ENCODE peak calls at places on chromosomes 7 and 10, in seven cellular contexts. One of them, this sample, is unnamed. For H3K4me1, the result is how much of the 10 kb centered on the place peaks cover.

GRCh38 chr7:34277016-34277800 is 371.9 kb downstream of the BMPER start:
- DNase-seq in transverse colon: no peak
- DNase-seq in GM23338: peak
- DNase-seq in fibroblast of lung: peak
- DNase-seq in ovary: no peak
- DNase-seq in thoracic aorta: no peak
- DNase-seq in left ventricle myocardium inferior: no peak
- DNase-seq in this sample: no peak

GRCh38 chr7:28986723-28987122 is 28.6 kb upstream of the TRIL start:
- DNase-seq in transverse colon: no peak
- DNase-seq in GM23338: no peak
- DNase-seq in fibroblast of lung: peak
- DNase-seq in ovary: no peak
- DNase-seq in thoracic aorta: no peak
- DNase-seq in left ventricle myocardium inferior: no peak
- DNase-seq in this sample: no peak

GRCh38 chr7:151086802-151087246 is 549 bp downstream of the AGAP3 start:
- DNase-seq in transverse colon: peak
- DNase-seq in GM23338: peak
- DNase-seq in fibroblast of lung: no peak
- DNase-seq in ovary: peak
- DNase-seq in thoracic aorta: no peak
- DNase-seq in left ventricle myocardium inferior: no peak
- DNase-seq in this sample: no peak

GRCh38 chr10:125742465-125742864 is 23.0 kb downstream of the EDRF1 start:
- DNase-seq in transverse colon: no peak
- DNase-seq in GM23338: peak
- DNase-seq in fibroblast of lung: no peak
- DNase-seq in ovary: no peak
- DNase-seq in thoracic aorta: no peak
- DNase-seq in left ventricle myocardium inferior: no peak
- DNase-seq in this sample: no peak

GRCh38 chr7:119252962-119253361 is 1020.0 kb upstream of the KCND2 start:
- DNase-seq in transverse colon: no peak
- DNase-seq in GM23338: no peak
- DNase-seq in fibroblast of lung: no peak
- DNase-seq in ovary: no peak
- DNase-seq in thoracic aorta: no peak
- DNase-seq in left ventricle myocardium inferior: no peak
- DNase-seq in this sample: no peak

GRCh38 chr10:24360286-24361127 is 151.6 kb downstream of the KIAA1217 start:
- DNase-seq in transverse colon: peak
- DNase-seq in GM23338: peak
- DNase-seq in fibroblast of lung: peak
- DNase-seq in ovary: peak
- DNase-seq in thoracic aorta: peak
- DNase-seq in left ventricle myocardium inferior: peak
- DNase-seq in this sample: peak

GRCh38 chr10:129968937-129969527 is 5.0 kb upstream of the EBF3 start:
- DNase-seq in transverse colon: no peak
- DNase-seq in GM23338: peak
- DNase-seq in fibroblast of lung: no peak
- DNase-seq in ovary: no peak
- DNase-seq in thoracic aorta: no peak
- DNase-seq in left ventricle myocardium inferior: no peak
- DNase-seq in this sample: peak

GRCh38 chr7:119996634-119997033 is 276.3 kb upstream of the KCND2 start:
- DNase-seq in transverse colon: no peak
- DNase-seq in GM23338: no peak
- DNase-seq in fibroblast of lung: no peak
- DNase-seq in ovary: no peak
- DNase-seq in thoracic aorta: no peak
- DNase-seq in left ventricle myocardium inferior: no peak
- DNase-seq in this sample: no peak

GRCh38 chr10:129833988-129834387 is 130.1 kb downstream of the EBF3 start:
- DNase-seq in transverse colon: no peak
- DNase-seq in GM23338: no peak
- DNase-seq in fibroblast of lung: no peak
- DNase-seq in ovary: no peak
- DNase-seq in thoracic aorta: no peak
- DNase-seq in left ventricle myocardium inferior: no peak
- DNase-seq in this sample: no peak

GRCh38 chr10:102579206-102579790 is 65.0 kb upstream of the TRIM8 start:
- DNase-seq in transverse colon: no peak
- DNase-seq in GM23338: no peak
- DNase-seq in fibroblast of lung: no peak
- DNase-seq in ovary: no peak
- DNase-seq in thoracic aorta: no peak
- DNase-seq in left ventricle myocardium inferior: no peak
- DNase-seq in this sample: no peak

GRCh38 chr7:44067064-44067951 is 1.9 kb upstream of the PGAM2 start:
- DNase-seq in transverse colon: peak
- DNase-seq in GM23338: no peak
- DNase-seq in fibroblast of lung: no peak
- DNase-seq in ovary: no peak
- DNase-seq in thoracic aorta: no peak
- DNase-seq in left ventricle myocardium inferior: no peak
- DNase-seq in this sample: no peak

GRCh38 chr10:5071411-5072198 is 22.6 kb upstream of the AKR1C3 start:
- DNase-seq in transverse colon: peak
- DNase-seq in GM23338: peak
- DNase-seq in fibroblast of lung: peak
- DNase-seq in ovary: peak
- DNase-seq in thoracic aorta: peak
- DNase-seq in left ventricle myocardium inferior: peak
- DNase-seq in this sample: peak

GRCh38 chr7:75987805-75988630 is 6.4 kb downstream of the TMEM120A start:
- DNase-seq in transverse colon: no peak
- DNase-seq in GM23338: no peak
- DNase-seq in fibroblast of lung: no peak
- DNase-seq in ovary: peak
- DNase-seq in thoracic aorta: no peak
- DNase-seq in left ventricle myocardium inferior: no peak
- DNase-seq in this sample: no peak

GRCh38 chr7:154212861-154213260 is 160.7 kb downstream of the DPP6 start:
- DNase-seq in transverse colon: no peak
- DNase-seq in GM23338: no peak
- DNase-seq in fibroblast of lung: no peak
- DNase-seq in ovary: no peak
- DNase-seq in thoracic aorta: no peak
- DNase-seq in left ventricle myocardium inferior: no peak
- DNase-seq in this sample: no peak

GRCh38 chr7:98174334-98175259 is 36.6 kb upstream of the BHLHA15 start:
- DNase-seq in transverse colon: no peak
- DNase-seq in GM23338: no peak
- DNase-seq in fibroblast of lung: no peak
- DNase-seq in ovary: no peak
- DNase-seq in thoracic aorta: no peak
- DNase-seq in left ventricle myocardium inferior: peak
- DNase-seq in this sample: no peak

GRCh38 chr7:25727876-25728275 is 424.1 kb upstream of the NFE2L3 start:
- DNase-seq in transverse colon: no peak
- DNase-seq in GM23338: no peak
- DNase-seq in fibroblast of lung: no peak
- DNase-seq in ovary: no peak
- DNase-seq in thoracic aorta: no peak
- DNase-seq in left ventricle myocardium inferior: no peak
- DNase-seq in this sample: no peak

GRCh38 chr7:25726682-25727357 is 425.2 kb upstream of the NFE2L3 start:
- DNase-seq in transverse colon: no peak
- DNase-seq in GM23338: no peak
- DNase-seq in fibroblast of lung: no peak
- DNase-seq in ovary: no peak
- DNase-seq in thoracic aorta: no peak
- DNase-seq in left ventricle myocardium inferior: no peak
- DNase-seq in this sample: no peak

GRCh38 chr7:25727446-25727845 is 424.6 kb upstream of the NFE2L3 start:
- DNase-seq in transverse colon: no peak
- DNase-seq in GM23338: no peak
- DNase-seq in fibroblast of lung: no peak
- DNase-seq in ovary: no peak
- DNase-seq in thoracic aorta: no peak
- DNase-seq in left ventricle myocardium inferior: no peak
- DNase-seq in this sample: no peak

GRCh38 chr7:25726180-25726579 is 425.8 kb upstream of the NFE2L3 start:
- DNase-seq in transverse colon: no peak
- DNase-seq in GM23338: peak
- DNase-seq in fibroblast of lung: no peak
- DNase-seq in ovary: no peak
- DNase-seq in thoracic aorta: no peak
- DNase-seq in left ventricle myocardium inferior: no peak
- DNase-seq in this sample: no peak

GRCh38 chr7:25725483-25725882 is 426.5 kb upstream of the NFE2L3 start:
- DNase-seq in transverse colon: no peak
- DNase-seq in GM23338: no peak
- DNase-seq in fibroblast of lung: no peak
- DNase-seq in ovary: no peak
- DNase-seq in thoracic aorta: no peak
- DNase-seq in left ventricle myocardium inferior: no peak
- DNase-seq in this sample: no peak
- H3K4me1 ChIP-seq in transverse colon: under half
- H3K4me1 ChIP-seq in GM23338: under half
- H3K4me1 ChIP-seq in fibroblast of lung: under half
- H3K4me1 ChIP-seq in ovary: under half
- H3K4me1 ChIP-seq in thoracic aorta: under half
- H3K4me1 ChIP-seq in left ventricle myocardium inferior: under half
- H3K4me1 ChIP-seq in this sample: under half

GRCh38 chr7:51261117-51261835 is 55.3 kb downstream of the COBL start:
- DNase-seq in transverse colon: no peak
- DNase-seq in GM23338: no peak
- DNase-seq in fibroblast of lung: no peak
- DNase-seq in ovary: no peak
- DNase-seq in thoracic aorta: no peak
- DNase-seq in left ventricle myocardium inferior: no peak
- DNase-seq in this sample: peak

GRCh38 chr7:51265066-51265907 is 51.3 kb downstream of the COBL start:
- DNase-seq in transverse colon: peak
- DNase-seq in GM23338: no peak
- DNase-seq in fibroblast of lung: no peak
- DNase-seq in ovary: no peak
- DNase-seq in thoracic aorta: no peak
- DNase-seq in left ventricle myocardium inferior: no peak
- DNase-seq in this sample: peak

GRCh38 chr7:51263631-51264484 is 52.8 kb downstream of the COBL start:
- DNase-seq in transverse colon: peak
- DNase-seq in GM23338: no peak
- DNase-seq in fibroblast of lung: no peak
- DNase-seq in ovary: no peak
- DNase-seq in thoracic aorta: no peak
- DNase-seq in left ventricle myocardium inferior: no peak
- DNase-seq in this sample: peak

GRCh38 chr7:51261950-51262795 is 54.4 kb downstream of the COBL start:
- DNase-seq in transverse colon: peak
- DNase-seq in GM23338: no peak
- DNase-seq in fibroblast of lung: no peak
- DNase-seq in ovary: no peak
- DNase-seq in thoracic aorta: no peak
- DNase-seq in left ventricle myocardium inferior: no peak
- DNase-seq in this sample: peak

DNA sequence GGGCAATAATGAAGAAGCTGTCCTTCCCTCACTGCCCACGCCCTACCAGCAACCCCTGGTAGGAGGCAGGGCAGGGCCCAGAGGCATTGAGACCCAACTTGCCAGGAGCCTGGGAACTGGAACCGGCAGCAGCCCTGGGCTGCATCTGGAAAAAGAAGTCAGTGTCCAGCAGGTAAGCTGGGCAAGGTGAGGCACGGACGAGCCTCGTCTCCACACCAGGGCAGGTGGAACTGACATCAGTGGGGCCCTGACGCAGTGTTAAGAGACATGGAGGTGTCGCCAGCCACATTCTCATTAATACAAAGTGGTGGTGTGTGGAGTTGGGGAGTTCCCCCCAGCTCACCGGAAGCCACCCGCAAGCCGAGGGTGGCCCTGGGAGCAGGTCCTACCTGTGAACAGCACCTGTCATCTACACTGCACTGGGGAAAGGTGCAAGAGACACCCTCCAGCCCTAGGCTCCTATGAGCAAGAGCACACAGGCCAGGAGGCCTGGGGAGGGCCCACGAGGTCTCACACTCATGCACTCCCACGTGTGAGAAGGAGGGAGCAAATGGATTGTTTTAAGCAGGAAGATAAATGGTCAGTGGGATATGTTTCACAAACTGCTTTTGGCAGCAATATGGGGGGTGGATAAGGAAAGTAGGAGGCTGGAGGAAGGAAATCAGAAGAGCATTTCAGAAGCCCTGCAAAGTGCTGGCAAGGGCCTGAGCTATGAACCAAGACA is 53.7 kb downstream of the COBL start:
- DNase-seq in transverse colon: no peak
- DNase-seq in GM23338: no peak
- DNase-seq in fibroblast of lung: no peak
- DNase-seq in ovary: no peak
- DNase-seq in thoracic aorta: no peak
- DNase-seq in left ventricle myocardium inferior: no peak
- DNase-seq in this sample: no peak
- H3K4me1 ChIP-seq in transverse colon: under half
- H3K4me1 ChIP-seq in GM23338: under half
- H3K4me1 ChIP-seq in fibroblast of lung: under half
- H3K4me1 ChIP-seq in ovary: under half
- H3K4me1 ChIP-seq in thoracic aorta: under half
- H3K4me1 ChIP-seq in left ventricle myocardium inferior: half or more
- H3K4me1 ChIP-seq in this sample: half or more

GRCh38 chr10:23034790-23035189 is 60.6 kb upstream of the MSRB2 start:
- DNase-seq in transverse colon: no peak
- DNase-seq in GM23338: no peak
- DNase-seq in fibroblast of lung: no peak
- DNase-seq in ovary: no peak
- DNase-seq in thoracic aorta: no peak
- DNase-seq in left ventricle myocardium inferior: no peak
- DNase-seq in this sample: no peak
- H3K4me1 ChIP-seq in transverse colon: under half
- H3K4me1 ChIP-seq in GM23338: under half
- H3K4me1 ChIP-seq in fibroblast of lung: under half
- H3K4me1 ChIP-seq in ovary: under half
- H3K4me1 ChIP-seq in thoracic aorta: under half
- H3K4me1 ChIP-seq in left ventricle myocardium inferior: under half
- H3K4me1 ChIP-seq in this sample: under half

GRCh38 chr10:50600831-50601466 is 22.8 kb downstream of the SGMS1 start:
- DNase-seq in transverse colon: no peak
- DNase-seq in GM23338: no peak
- DNase-seq in fibroblast of lung: peak
- DNase-seq in ovary: no peak
- DNase-seq in thoracic aorta: no peak
- DNase-seq in left ventricle myocardium inferior: no peak
- DNase-seq in this sample: no peak

GRCh38 chr10:50600286-50600685 is 23.5 kb downstream of the SGMS1 start:
- DNase-seq in transverse colon: no peak
- DNase-seq in GM23338: no peak
- DNase-seq in fibroblast of lung: no peak
- DNase-seq in ovary: no peak
- DNase-seq in thoracic aorta: no peak
- DNase-seq in left ventricle myocardium inferior: no peak
- DNase-seq in this sample: no peak

GRCh38 chr10:50604049-50604640 is 19.6 kb downstream of the SGMS1 start:
- DNase-seq in transverse colon: no peak
- DNase-seq in GM23338: no peak
- DNase-seq in fibroblast of lung: peak
- DNase-seq in ovary: no peak
- DNase-seq in thoracic aorta: no peak
- DNase-seq in left ventricle myocardium inferior: no peak
- DNase-seq in this sample: no peak

GRCh38 chr10:50603151-50603850 is 20.5 kb downstream of the SGMS1 start:
- DNase-seq in transverse colon: no peak
- DNase-seq in GM23338: no peak
- DNase-seq in fibroblast of lung: no peak
- DNase-seq in ovary: no peak
- DNase-seq in thoracic aorta: no peak
- DNase-seq in left ventricle myocardium inferior: no peak
- DNase-seq in this sample: no peak

GRCh38 chr10:50601974-50602373 is 21.8 kb downstream of the SGMS1 start:
- DNase-seq in transverse colon: no peak
- DNase-seq in GM23338: no peak
- DNase-seq in fibroblast of lung: no peak
- DNase-seq in ovary: no peak
- DNase-seq in thoracic aorta: no peak
- DNase-seq in left ventricle myocardium inferior: no peak
- DNase-seq in this sample: no peak
- H3K4me1 ChIP-seq in transverse colon: under half
- H3K4me1 ChIP-seq in GM23338: under half
- H3K4me1 ChIP-seq in fibroblast of lung: under half
- H3K4me1 ChIP-seq in ovary: under half
- H3K4me1 ChIP-seq in thoracic aorta: under half
- H3K4me1 ChIP-seq in left ventricle myocardium inferior: half or more
- H3K4me1 ChIP-seq in this sample: under half